ENCODE peak calls at places on chromosomes 2 and 18, in four cellular contexts. Q is GM12878, V is HepG2, L is K562. W is an unnamed sample.

GRCh38 chr2:99974275-99974674 is 168.1 kb downstream of the AFF3 start:
- DNase-seq in Q (no peak), L (no peak), V (no peak), W (no peak)

GRCh38 chr2:221276601-221277000 is 295.5 kb downstream of the EPHA4 start:
- DNase-seq in V (no peak), Q (no peak), L (no peak), W (no peak)

GRCh38 chr18:33556846-33557245 is 21.2 kb upstream of the ASXL3 start:
- DNase-seq in V (no peak), Q (no peak), L (no peak), W (no peak)

GRCh38 chr18:76519156-76519549 is 24.1 kb upstream of the ZNF516 start:
- DNase-seq in L (no peak), V (no peak), Q (no peak), W (peak; percentile 7)

GRCh38 chr2:191597186-191597751 is 80.7 kb upstream of the NABP1 start:
- DNase-seq in Q (no peak), V (no peak), L (peak; percentile 56), W (no peak)

GRCh38 chr2:56444339-56444738 is 260.5 kb downstream of the CCDC85A start:
- DNase-seq in L (no peak), Q (no peak), V (no peak), W (peak; percentile 71)

GRCh38 chr2:105388971-105389381 is 9.9 kb downstream of the FHL2 start:
- DNase-seq in L (no peak), Q (no peak), V (no peak), W (peak; percentile 99)

GRCh38 chr2:26245231-26245732 is 543 bp downstream of the HADHB start:
- DNase-seq in V (peak; percentile 44), Q (peak; percentile 15), L (peak; percentile 30), W (no peak)

GRCh38 chr2:169799555-169799954 is 884 bp downstream of the SSB start:
- DNase-seq in V (peak; percentile 25), Q (no peak), L (peak; percentile 27), W (peak; percentile 51)

GRCh38 chr2:43152186-43152585 is 74.2 kb downstream of the ZFP36L2 start:
- DNase-seq in L (no peak), Q (no peak), V (peak; percentile 69), W (no peak)

GRCh38 chr2:192313773-192314172 is 119.0 kb upstream of the TMEFF2 start:
- DNase-seq in Q (no peak), L (no peak), V (no peak), W (no peak)

GRCh38 chr2:215664847-215665525 is 229.1 kb upstream of the FN1 start:
- DNase-seq in Q (peak; percentile 63), V (peak; percentile 41), L (no peak), W (peak; percentile 88)

GRCh38 chr2:47534179-47534919 is 131.4 kb downstream of the MSH2 start:
- DNase-seq in V (no peak), Q (no peak), L (peak; percentile 75), W (peak; percentile 49)

GRCh38 chr2:117936871-117937428 is 76.9 kb downstream of the CCDC93 start:
- DNase-seq in V (no peak), Q (no peak), L (no peak), W (no peak)

DNA sequence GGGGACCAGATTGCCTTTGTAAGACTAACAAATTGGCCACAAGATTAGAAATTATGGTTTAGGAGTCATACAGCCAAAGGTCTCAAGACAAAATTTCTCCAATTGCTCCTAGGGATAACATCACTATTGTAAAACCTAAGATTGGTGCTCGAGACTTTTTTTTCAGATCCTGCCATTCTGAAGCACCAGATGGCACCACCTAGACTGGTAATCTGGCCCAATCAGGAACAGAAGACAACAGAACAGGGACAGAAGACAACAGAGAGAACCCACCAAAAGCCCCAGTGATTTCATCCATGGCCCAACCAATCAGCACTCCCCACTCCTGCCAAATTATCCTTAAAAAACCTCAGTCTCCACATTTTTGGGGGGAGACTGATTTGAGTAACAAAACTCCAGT is 66.8 kb downstream of the LINC00305 start:
- DNase-seq in L (no peak), V (no peak), Q (no peak), W (no peak)
- TF ChIP-seq EZH2 in L (no peak), V (no peak), Q (no peak), W (no peak)

GRCh38 chr2:27795093-27795834 is 23.7 kb downstream of the MRPL33 start:
- DNase-seq in Q (no peak), V (peak; percentile 64), L (no peak), W (no peak)

GRCh38 chr2:27798476-27798875 is 27.0 kb downstream of the MRPL33 start:
- DNase-seq in Q (no peak), V (no peak), L (no peak), W (no peak)

GRCh38 chr2:27792759-27793158 is 21.2 kb downstream of the MRPL33 start:
- DNase-seq in Q (no peak), L (no peak), V (no peak), W (peak; percentile 58)

GRCh38 chr2:27796991-27797752 is 25.7 kb downstream of the MRPL33 start:
- DNase-seq in V (no peak), L (no peak), Q (no peak), W (no peak)

GRCh38 chr2:27795868-27796277 is 24.4 kb downstream of the MRPL33 start:
- DNase-seq in V (no peak), Q (no peak), L (no peak), W (peak; percentile 89)
- TF ChIP-seq MYC in V (no peak), Q (no peak), L (no peak), W (no peak)

GRCh38 chr2:23677836-23678235 is 249.1 kb downstream of the ATAD2B start:
- DNase-seq in V (no peak), Q (no peak), L (no peak), W (no peak)
- H3K4me1 ChIP-seq in V (peaks cover 10% of the 10 kb centered on the region), Q (no peaks in the 10 kb centered on the region), L (no peaks in the 10 kb centered on the region), W (no peaks in the 10 kb centered on the region)

GRCh38 chr2:10686176-10686575 is 3.6 kb downstream of the NOL10 start:
- DNase-seq in L (no peak), V (no peak), Q (no peak), W (no peak)

GRCh38 chr2:10691521-10691920 is 1.7 kb upstream of the NOL10 start:
- DNase-seq in V (no peak), L (no peak), Q (no peak), W (no peak)

GRCh38 chr2:10688921-10689807 is 611 bp downstream of the NOL10 start:
- DNase-seq in L (no peak), V (no peak), Q (no peak), W (peak; percentile 28)
- TF ChIP-seq EZH2 in L (no peak), V (no peak), Q (no peak), W (no peak)

GRCh38 chr2:210577263-210578071 is 21.1 kb downstream of the CPS1 start:
- DNase-seq in Q (peak; percentile 1), L (peak; percentile 29), V (peak; percentile 56), W (peak; percentile 45)
- TF ChIP-seq MYC in Q (no peak), L (no peak), V (no peak), W (no peak)

DNA sequence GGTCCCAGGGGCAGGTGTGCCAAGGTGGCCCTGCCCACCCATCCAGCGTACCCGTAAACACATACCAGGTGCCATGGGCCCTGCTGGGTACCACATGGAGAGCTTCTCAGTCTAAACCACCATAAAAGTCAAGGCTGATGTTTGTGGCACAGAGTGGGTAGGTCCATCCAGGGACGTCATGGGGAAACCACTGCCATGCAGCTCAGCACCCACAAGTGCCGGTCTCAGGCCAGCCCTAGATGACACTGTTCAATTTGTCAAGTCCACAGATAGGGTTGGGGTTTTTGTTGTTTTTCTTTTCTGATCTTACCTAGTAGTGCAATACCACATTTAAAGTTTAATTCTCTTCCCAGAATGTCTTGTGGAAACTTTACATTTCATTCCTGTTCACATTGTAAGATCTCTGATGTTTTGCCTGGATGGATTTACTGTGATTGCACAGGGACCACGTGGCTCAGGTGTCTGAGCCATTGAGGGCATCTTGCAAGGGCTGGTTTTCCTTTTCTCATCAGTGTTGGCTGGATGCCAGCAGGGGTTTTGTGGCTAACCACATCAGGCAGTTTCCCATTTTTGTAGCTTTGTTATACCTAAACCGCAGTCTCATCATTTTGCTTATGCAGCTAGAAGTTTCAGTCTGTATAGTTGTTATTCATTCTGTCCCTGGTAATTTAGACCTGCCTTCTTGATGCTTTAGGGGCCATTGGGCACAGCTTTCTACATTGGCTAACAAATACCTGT is 64.7 kb downstream of the STK25 start:
- DNase-seq in L (no peak), V (no peak), Q (peak; percentile 83), W (no peak)
- H3K4me1 ChIP-seq in L (peaks cover 4% of the 10 kb centered on the region), V (no peaks in the 10 kb centered on the region), Q (peaks cover 23% of the 10 kb centered on the region), W (no peaks in the 10 kb centered on the region)

DNA sequence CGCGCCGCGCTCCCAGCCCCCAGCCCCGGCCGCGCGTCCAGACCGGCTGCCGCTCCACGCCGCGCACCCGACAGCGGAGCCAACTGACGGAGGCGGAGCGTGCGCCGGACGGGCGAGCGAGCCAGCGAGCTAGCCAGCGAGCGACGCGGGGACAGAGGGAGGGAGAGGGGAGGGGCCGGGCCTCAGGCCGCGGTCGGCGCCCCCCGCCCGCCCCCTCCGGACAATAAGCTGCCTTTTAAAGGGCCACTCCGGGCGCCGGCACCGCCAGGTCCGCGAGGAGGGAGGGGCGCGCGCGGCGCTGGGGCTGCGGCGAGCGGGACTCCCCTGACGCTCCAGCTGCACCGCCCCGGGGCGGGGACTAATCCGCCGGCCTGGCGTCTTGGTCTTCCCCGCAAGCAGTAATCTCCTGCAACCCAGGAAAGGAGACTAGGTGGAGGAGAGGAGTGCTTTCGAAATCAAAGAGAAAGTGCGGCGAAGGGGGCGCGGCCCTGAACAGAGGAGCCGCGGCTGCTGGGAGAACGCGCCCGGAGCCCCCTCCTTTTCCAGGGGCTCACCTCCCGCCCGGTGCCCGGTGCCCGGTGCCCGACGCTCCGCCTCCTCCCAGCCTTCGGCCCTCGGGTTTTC is at the start of gene BIN1:
- DNase-seq in Q (no peak), L (peak; percentile 64), V (peak; percentile 34), W (peak; percentile 93)
- TF ChIP-seq EZH2 in Q (no peak), L (no peak), V (no peak), W (no peak)

DNA sequence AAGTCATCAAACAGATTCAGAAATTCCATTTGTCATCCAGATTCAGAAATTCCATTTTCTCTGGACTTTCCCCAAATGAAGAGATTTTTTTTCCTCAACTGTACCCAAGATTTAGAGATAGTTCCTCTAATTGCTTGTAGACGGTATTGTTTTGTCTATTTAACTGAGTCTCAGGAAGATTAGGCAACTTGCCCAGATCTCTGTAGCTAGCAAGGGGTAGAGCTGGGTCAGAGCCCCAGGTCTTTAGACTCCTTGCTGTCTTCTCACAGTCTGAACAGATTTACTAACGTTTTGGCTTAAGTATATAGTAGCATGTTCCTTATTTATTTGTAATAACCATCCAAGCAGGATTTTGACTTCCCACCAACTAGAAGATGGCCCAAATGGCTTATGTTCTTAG is 34.2 kb downstream of the RAB12 start:
- DNase-seq in Q (no peak), V (no peak), L (no peak), W (no peak)
- TF ChIP-seq MYC in Q (no peak), V (no peak), L (no peak), W (no peak)

GRCh38 chr2:201264472-201265173 is 4.3 kb downstream of the CASP8 start:
- DNase-seq in V (no peak), Q (no peak), L (no peak), W (no peak)
- H3K4me1 ChIP-seq in V (peaks cover 23% of the 10 kb centered on the region), Q (peaks cover 12% of the 10 kb centered on the region), L (peaks cover 29% of the 10 kb centered on the region), W (peaks cover 9% of the 10 kb centered on the region)

GRCh38 chr2:176080540-176081355 is 3.0 kb downstream of the EVX2 start:
- DNase-seq in L (no peak), V (no peak), Q (no peak), W (no peak)
- TF ChIP-seq EZH2 in L (no peak), V (no peak), Q (no peak), W (peak; percentile 98)

W was measured in endothelial cell of umbilical vein.